ENCODE peak calls at places on chromosomes 16 and 17, in ten cellular contexts. Z is heart left ventricle; U is H9; S is tibial artery; G is right atrium auricular region; P is fibroblast of lung; R is aorta; M is brain microvascular endothelial cell; J is CD8-positive, alpha-beta memory T cell; Y is body of pancreas. I is an unnamed sample.

GRCh38 chr16:361341-361871 is 8.9 kb upstream of the AXIN1 start:
- DNase-seq in J (no peak), G (no peak), Z (no peak), U (no peak), M (no peak), Y (no peak), R (no peak), P (no peak), S (no peak), I (no peak)

GRCh38 chr17:75088465-75088895 is 726 bp downstream of the SLC16A5 start:
- DNase-seq in J (no peak), G (no peak), Z (peak), M (no peak), R (no peak), Y (no peak), S (no peak), U (peak), P (no peak), I (peak)

GRCh38 chr16:68508641-68509240 is 30.4 kb upstream of the ZFP90 start:
- DNase-seq in G (no peak), S (no peak), R (no peak), P (no peak), Z (no peak), J (no peak), Y (no peak), U (no peak), M (no peak), I (no peak)

GRCh38 chr17:72534776-72535175 is 414.0 kb downstream of the SOX9 start:
- DNase-seq in G (no peak), Z (no peak), M (no peak), S (no peak), U (no peak), P (no peak), R (no peak), Y (no peak), J (no peak), I (no peak)

GRCh38 chr16:28925386-28926228 is 569 bp upstream of the RABEP2 start:
- DNase-seq in J (peak), R (peak), Y (peak), G (peak), S (peak), U (no peak), Z (peak), M (peak), P (peak), I (peak)

GRCh38 chr16:87560428-87561199 is 41.7 kb upstream of the JPH3 start:
- DNase-seq in Z (peak), G (peak), J (no peak), S (peak), Y (no peak), R (peak), M (no peak), U (peak), P (no peak), I (peak)

GRCh38 chr16:12354296-12354818 is 377.8 kb downstream of the SNX29 start:
- DNase-seq in G (no peak), U (no peak), P (no peak), R (no peak), Z (no peak), Y (no peak), M (no peak), J (no peak), S (no peak), I (no peak)

GRCh38 chr16:84214451-84215066 is 23.6 kb downstream of the ADAD2 start:
- DNase-seq in G (no peak), P (no peak), S (no peak), Y (no peak), Z (no peak), R (no peak), M (no peak), J (no peak), U (no peak), I (no peak)

GRCh38 chr17:49496183-49496865 is 1.2 kb downstream of the NGFR start:
- DNase-seq in P (peak), Z (peak), S (peak), J (peak), G (no peak), Y (peak), U (peak), R (peak), M (no peak), I (peak)

GRCh38 chr17:30858556-30859250 is 26.9 kb downstream of the ATAD5 start:
- DNase-seq in U (no peak), S (no peak), M (no peak), P (peak), J (no peak), G (no peak), Y (no peak), Z (no peak), R (no peak), I (no peak)

GRCh38 chr17:39209317-39210092 is 9.4 kb downstream of the RPL19 start:
- DNase-seq in Z (peak), M (peak), G (peak), U (peak), P (peak), J (peak), S (peak), Y (peak), R (peak), I (peak)

GRCh38 chr16:85389679-85390470 is 223.2 kb upstream of the GSE1 start:
- DNase-seq in R (peak), G (no peak), J (no peak), Z (no peak), M (no peak), P (no peak), Y (peak), U (no peak), S (no peak), I (peak)

GRCh38 chr17:80663783-80664206 is 119.2 kb downstream of the RPTOR start:
- DNase-seq in U (no peak), G (no peak), Z (no peak), R (no peak), Y (no peak), M (no peak), S (peak), J (peak), P (peak), I (no peak)

GRCh38 chr17:63697341-63698286 is 2.3 kb downstream of the LIMD2 start:
- DNase-seq in J (peak), S (no peak), Y (peak), U (peak), R (no peak), Z (peak), G (no peak), P (no peak), M (peak), I (peak)

GRCh38 chr16:17470002-17470870 is 524 bp downstream of the XYLT1 start:
- DNase-seq in M (no peak), S (peak), Z (no peak), P (no peak), R (peak), Y (peak), U (no peak), J (peak), G (peak), I (peak)

GRCh38 chr16:84177740-84178070 is 9.2 kb downstream of the TAF1C start:
- DNase-seq in Z (no peak), S (no peak), R (no peak), M (peak), G (no peak), U (no peak), J (no peak), P (peak), Y (no peak), I (no peak)

GRCh38 chr16:12065866-12066545 is 89.5 kb downstream of the SNX29 start:
- DNase-seq in R (peak), Y (no peak), P (no peak), U (no peak), M (no peak), G (no peak), Z (no peak), J (no peak), S (no peak), I (peak)

GRCh38 chr16:15567823-15568222 is 75.1 kb downstream of the MARF1 start:
- DNase-seq in P (no peak), S (no peak), J (no peak), M (no peak), Z (no peak), R (no peak), Y (no peak), U (no peak), G (no peak), I (no peak)

GRCh38 chr17:75370288-75370687 is 35.2 kb downstream of the GRB2 start:
- DNase-seq in U (no peak), S (peak), Y (peak), P (no peak), G (no peak), M (no peak), Z (peak), J (no peak), R (no peak), I (peak)

GRCh38 chr17:54899721-54900456 is 763 bp upstream of the TOM1L1 start:
- DNase-seq in Z (no peak), P (no peak), S (no peak), Y (no peak), U (peak), G (no peak), M (no peak), J (no peak), R (no peak), I (peak)

GRCh38 chr17:27381007-27381501 is 75.2 kb upstream of the KSR1 start:
- DNase-seq in U (peak), Z (peak), J (peak), P (peak), Y (peak), S (peak), R (peak), G (no peak), M (peak), I (peak)

GRCh38 chr17:73647767-73648542 is 3.7 kb upstream of the SDK2 start:
- DNase-seq in Y (no peak), R (peak), S (no peak), J (no peak), G (no peak), Z (no peak), M (no peak), U (no peak), P (no peak), I (no peak)

GRCh38 chr17:28684963-28685362 is 23.0 kb downstream of the SUPT6H start:
- DNase-seq in J (no peak), S (no peak), Y (peak), U (no peak), M (peak), P (peak), R (no peak), Z (no peak), G (no peak), I (no peak)

GRCh38 chr16:80664798-80665197 is 124.0 kb downstream of the DYNLRB2 start:
- DNase-seq in R (no peak), Z (no peak), J (no peak), G (no peak), U (no peak), P (no peak), M (no peak), S (no peak), Y (no peak), I (no peak)

GRCh38 chr17:1638171-1638583 is 7.4 kb downstream of the SCARF1 start:
- DNase-seq in J (no peak), P (no peak), M (no peak), G (no peak), U (no peak), R (no peak), S (no peak), Z (no peak), Y (no peak), I (no peak)
- H3K27ac ChIP-seq in J (no peak), P (no peak), M (no peak), G (no peak), U (no peak), R (no peak), S (no peak), Z (no peak), Y (no peak), I (no peak)

DNA sequence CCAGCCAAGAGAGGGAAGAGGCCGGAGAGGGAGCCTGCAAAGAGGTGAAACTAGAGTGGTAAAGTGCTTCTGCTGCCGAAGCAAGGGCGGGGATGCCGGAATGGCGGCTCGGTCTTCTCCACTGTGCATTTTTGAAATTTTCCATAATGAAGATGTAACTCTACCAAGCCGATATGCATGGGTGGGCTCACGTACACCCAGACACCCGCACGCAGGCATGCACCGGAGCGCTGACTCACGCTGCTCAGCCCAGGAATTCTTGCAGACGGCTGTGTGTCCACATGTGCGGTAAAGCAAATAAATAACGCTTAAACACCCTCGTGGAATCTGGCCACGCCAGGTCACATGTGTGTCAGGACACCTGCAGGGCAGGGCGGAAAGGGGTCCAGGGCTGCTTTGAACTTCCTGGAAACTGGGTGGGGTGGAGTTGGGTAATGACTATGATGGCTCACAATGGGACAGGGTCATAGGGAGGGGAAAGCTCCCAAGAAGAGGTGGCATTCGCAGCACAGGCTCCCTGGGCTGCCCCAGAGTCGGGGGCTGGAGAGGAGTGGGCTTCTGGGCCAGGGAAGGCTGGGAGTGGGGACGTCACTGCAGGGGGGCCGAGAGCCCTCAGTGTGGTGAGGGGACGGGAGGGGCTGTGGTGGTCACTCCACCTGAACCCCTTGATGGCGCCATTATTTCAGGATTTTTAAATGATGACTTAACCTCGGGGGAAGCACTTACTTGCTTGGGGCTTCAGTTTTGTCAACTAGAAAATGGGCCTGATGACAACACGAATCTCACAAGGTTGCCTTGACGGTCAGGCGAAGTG is 265.5 kb downstream of the PARN start:
- DNase-seq in Z (no peak), R (no peak), P (peak), U (no peak), Y (no peak), J (no peak), M (peak), G (no peak), S (no peak), I (peak)
- H3K27ac ChIP-seq in Z (no peak), R (no peak), P (peak), U (no peak), Y (no peak), J (no peak), M (no peak), G (no peak), S (no peak), I (no peak)

GRCh38 chr16:19138601-19139000 is 24.8 kb downstream of the ITPRIPL2 start:
- DNase-seq in U (no peak), Y (peak), J (no peak), R (no peak), M (peak), S (peak), Z (peak), G (peak), P (peak), I (peak)
- H3K27ac ChIP-seq in U (no peak), Y (no peak), J (no peak), R (no peak), M (no peak), S (peak), Z (no peak), G (peak), P (no peak), I (no peak)

GRCh38 chr17:42629420-42630009 is 20.0 kb downstream of the TUBG1 start:
- DNase-seq in S (no peak), U (no peak), Z (no peak), J (no peak), Y (peak), P (no peak), R (no peak), M (no peak), G (no peak), I (no peak)

GRCh38 chr17:42632949-42633444 is 23.5 kb downstream of the TUBG1 start:
- DNase-seq in P (no peak), J (no peak), G (no peak), U (no peak), Y (peak), Z (no peak), S (no peak), M (no peak), R (no peak), I (no peak)
- H3K27ac ChIP-seq in P (no peak), J (no peak), G (no peak), U (no peak), Y (peak), Z (no peak), S (no peak), M (no peak), R (no peak), I (no peak)

DNA sequence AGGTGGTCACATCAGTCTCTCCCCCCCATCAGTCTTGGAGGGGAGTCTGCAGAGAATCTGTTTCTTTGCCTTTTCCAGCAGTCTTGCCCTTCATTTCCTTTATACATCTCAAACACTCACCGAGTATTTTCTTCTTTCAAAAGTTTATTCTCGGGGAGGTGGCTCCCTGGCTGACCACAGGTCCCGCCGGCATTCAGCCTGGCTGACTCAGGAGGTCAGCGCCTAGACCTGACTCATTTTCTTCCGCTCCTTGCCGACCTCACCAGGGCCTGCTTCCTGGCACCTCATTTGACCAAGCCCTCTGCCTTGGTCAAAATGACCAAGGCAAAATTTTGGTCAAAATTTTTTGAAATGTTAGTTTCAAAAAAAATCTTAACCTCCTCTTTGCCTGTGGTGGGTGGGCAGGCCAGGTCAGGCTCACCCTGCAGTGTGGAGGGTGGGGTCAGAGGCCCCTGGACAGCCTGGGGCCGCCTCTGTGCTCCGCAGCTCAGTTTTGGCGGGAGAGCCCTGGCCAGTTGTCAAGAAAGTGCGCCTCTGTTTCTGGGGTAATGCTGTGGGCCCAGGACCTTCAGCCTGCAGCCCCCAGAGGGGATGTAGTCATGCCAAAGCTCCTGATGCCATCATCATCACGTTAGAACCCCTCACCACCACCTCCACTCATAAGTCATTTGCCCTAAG is 165.6 kb downstream of the SPECC1 start:
- DNase-seq in P (peak), U (no peak), M (peak), J (no peak), Z (no peak), R (no peak), G (no peak), Y (no peak), S (no peak), I (no peak)
- H3K27ac ChIP-seq in P (no peak), U (no peak), M (no peak), J (no peak), Z (no peak), R (peak), G (no peak), Y (no peak), S (peak), I (no peak)

I was measured in right cardiac atrium.